ENCODE peak calls at places on chromosomes 5 and 9, in ten cellular contexts. One of them, this sample, is unnamed.

GRCh38 chr5:157283434-157283833 is 17.5 kb downstream of the CYFIP2 start:
- DNase-seq in CD4-positive, alpha-beta T cell: no peak
- DNase-seq in PC-3: no peak
- DNase-seq in IMR-90: no peak
- DNase-seq in AG04449: no peak
- DNase-seq in fibroblast of lung: no peak
- DNase-seq in GM23338: no peak
- DNase-seq in HCT116: no peak
- DNase-seq in heart right ventricle: no peak
- DNase-seq in fibroblast of pulmonary artery: no peak
- DNase-seq in this sample: no peak

GRCh38 chr9:107246259-107247254 is 36.5 kb upstream of the RAD23B start:
- DNase-seq in CD4-positive, alpha-beta T cell: no peak
- DNase-seq in PC-3: no peak
- DNase-seq in IMR-90: peak
- DNase-seq in AG04449: no peak
- DNase-seq in fibroblast of lung: no peak
- DNase-seq in GM23338: peak
- DNase-seq in HCT116: no peak
- DNase-seq in heart right ventricle: no peak
- DNase-seq in fibroblast of pulmonary artery: no peak
- DNase-seq in this sample: no peak

GRCh38 chr5:174872271-174872670 is 147.9 kb downstream of the MSX2 start:
- DNase-seq in CD4-positive, alpha-beta T cell: no peak
- DNase-seq in PC-3: no peak
- DNase-seq in IMR-90: no peak
- DNase-seq in AG04449: no peak
- DNase-seq in fibroblast of lung: no peak
- DNase-seq in GM23338: no peak
- DNase-seq in HCT116: no peak
- DNase-seq in heart right ventricle: no peak
- DNase-seq in fibroblast of pulmonary artery: no peak
- DNase-seq in this sample: no peak

GRCh38 chr9:31590091-31590490 is 794.4 kb upstream of the ACO1 start:
- DNase-seq in CD4-positive, alpha-beta T cell: no peak
- DNase-seq in PC-3: peak
- DNase-seq in IMR-90: no peak
- DNase-seq in AG04449: no peak
- DNase-seq in fibroblast of lung: peak
- DNase-seq in GM23338: no peak
- DNase-seq in HCT116: no peak
- DNase-seq in heart right ventricle: no peak
- DNase-seq in fibroblast of pulmonary artery: peak
- DNase-seq in this sample: no peak

GRCh38 chr5:137245438-137245837 is 253.7 kb downstream of the SPOCK1 start:
- DNase-seq in CD4-positive, alpha-beta T cell: no peak
- DNase-seq in PC-3: no peak
- DNase-seq in IMR-90: no peak
- DNase-seq in AG04449: no peak
- DNase-seq in fibroblast of lung: no peak
- DNase-seq in GM23338: no peak
- DNase-seq in HCT116: no peak
- DNase-seq in heart right ventricle: no peak
- DNase-seq in fibroblast of pulmonary artery: no peak
- DNase-seq in this sample: no peak

GRCh38 chr9:34701023-34701768 is 8.7 kb downstream of the CCL21 start:
- DNase-seq in CD4-positive, alpha-beta T cell: peak
- DNase-seq in PC-3: peak
- DNase-seq in IMR-90: peak
- DNase-seq in AG04449: no peak
- DNase-seq in fibroblast of lung: peak
- DNase-seq in GM23338: peak
- DNase-seq in HCT116: peak
- DNase-seq in heart right ventricle: peak
- DNase-seq in fibroblast of pulmonary artery: peak
- DNase-seq in this sample: peak

GRCh38 chr9:126307306-126308061 is 19.1 kb upstream of the MVB12B start:
- DNase-seq in CD4-positive, alpha-beta T cell: no peak
- DNase-seq in PC-3: no peak
- DNase-seq in IMR-90: no peak
- DNase-seq in AG04449: no peak
- DNase-seq in fibroblast of lung: no peak
- DNase-seq in GM23338: no peak
- DNase-seq in HCT116: no peak
- DNase-seq in heart right ventricle: no peak
- DNase-seq in fibroblast of pulmonary artery: no peak
- DNase-seq in this sample: no peak

GRCh38 chr5:148471379-148471778 is 87.6 kb downstream of the FBXO38 start:
- DNase-seq in CD4-positive, alpha-beta T cell: no peak
- DNase-seq in PC-3: peak
- DNase-seq in IMR-90: peak
- DNase-seq in AG04449: no peak
- DNase-seq in fibroblast of lung: peak
- DNase-seq in GM23338: no peak
- DNase-seq in HCT116: no peak
- DNase-seq in heart right ventricle: no peak
- DNase-seq in fibroblast of pulmonary artery: peak
- DNase-seq in this sample: no peak

GRCh38 chr9:96158909-96159575 is 142.9 kb downstream of the HSD17B3 start:
- DNase-seq in CD4-positive, alpha-beta T cell: no peak
- DNase-seq in PC-3: peak
- DNase-seq in IMR-90: no peak
- DNase-seq in AG04449: no peak
- DNase-seq in fibroblast of lung: no peak
- DNase-seq in GM23338: no peak
- DNase-seq in HCT116: no peak
- DNase-seq in heart right ventricle: no peak
- DNase-seq in fibroblast of pulmonary artery: no peak
- DNase-seq in this sample: no peak

GRCh38 chr9:89592963-89593775 is 11.6 kb upstream of the GADD45G start:
- DNase-seq in CD4-positive, alpha-beta T cell: no peak
- DNase-seq in PC-3: peak
- DNase-seq in IMR-90: peak
- DNase-seq in AG04449: no peak
- DNase-seq in fibroblast of lung: peak
- DNase-seq in GM23338: peak
- DNase-seq in HCT116: no peak
- DNase-seq in heart right ventricle: no peak
- DNase-seq in fibroblast of pulmonary artery: peak
- DNase-seq in this sample: no peak

GRCh38 chr5:1666812-1667588 is 132.6 kb downstream of the MRPL36 start:
- DNase-seq in CD4-positive, alpha-beta T cell: peak
- DNase-seq in PC-3: peak
- DNase-seq in IMR-90: no peak
- DNase-seq in AG04449: no peak
- DNase-seq in fibroblast of lung: no peak
- DNase-seq in GM23338: peak
- DNase-seq in HCT116: no peak
- DNase-seq in heart right ventricle: peak
- DNase-seq in fibroblast of pulmonary artery: peak
- DNase-seq in this sample: no peak
- TF ChIP-seq CTCF in CD4-positive, alpha-beta T cell: no peak
- TF ChIP-seq CTCF in PC-3: peak
- TF ChIP-seq CTCF in IMR-90: peak
- TF ChIP-seq CTCF in AG04449: peak
- TF ChIP-seq CTCF in fibroblast of lung: no peak
- TF ChIP-seq CTCF in GM23338: peak
- TF ChIP-seq CTCF in HCT116: peak
- TF ChIP-seq CTCF in heart right ventricle: peak
- TF ChIP-seq CTCF in fibroblast of pulmonary artery: peak
- TF ChIP-seq CTCF in this sample: no peak

GRCh38 chr5:9173281-9174048 is 372.4 kb downstream of the SEMA5A start:
- DNase-seq in CD4-positive, alpha-beta T cell: no peak
- DNase-seq in PC-3: peak
- DNase-seq in IMR-90: peak
- DNase-seq in AG04449: peak
- DNase-seq in fibroblast of lung: peak
- DNase-seq in GM23338: no peak
- DNase-seq in HCT116: no peak
- DNase-seq in heart right ventricle: no peak
- DNase-seq in fibroblast of pulmonary artery: peak
- DNase-seq in this sample: no peak
- TF ChIP-seq CTCF in CD4-positive, alpha-beta T cell: no peak
- TF ChIP-seq CTCF in PC-3: no peak
- TF ChIP-seq CTCF in IMR-90: no peak
- TF ChIP-seq CTCF in AG04449: no peak
- TF ChIP-seq CTCF in fibroblast of lung: no peak
- TF ChIP-seq CTCF in GM23338: no peak
- TF ChIP-seq CTCF in HCT116: no peak
- TF ChIP-seq CTCF in heart right ventricle: no peak
- TF ChIP-seq CTCF in fibroblast of pulmonary artery: no peak
- TF ChIP-seq CTCF in this sample: no peak

GRCh38 chr5:141961466-141961865 is 3.5 kb upstream of the PCDH12 start:
- DNase-seq in CD4-positive, alpha-beta T cell: no peak
- DNase-seq in PC-3: no peak
- DNase-seq in IMR-90: no peak
- DNase-seq in AG04449: no peak
- DNase-seq in fibroblast of lung: no peak
- DNase-seq in GM23338: no peak
- DNase-seq in HCT116: no peak
- DNase-seq in heart right ventricle: no peak
- DNase-seq in fibroblast of pulmonary artery: no peak
- DNase-seq in this sample: no peak

GRCh38 chr5:141958773-141959172 is 771 bp upstream of the PCDH12 start:
- DNase-seq in CD4-positive, alpha-beta T cell: no peak
- DNase-seq in PC-3: peak
- DNase-seq in IMR-90: peak
- DNase-seq in AG04449: no peak
- DNase-seq in fibroblast of lung: no peak
- DNase-seq in GM23338: no peak
- DNase-seq in HCT116: no peak
- DNase-seq in heart right ventricle: no peak
- DNase-seq in fibroblast of pulmonary artery: peak
- DNase-seq in this sample: peak

GRCh38 chr5:141958113-141958512 is at the start of gene PCDH12:
- DNase-seq in CD4-positive, alpha-beta T cell: no peak
- DNase-seq in PC-3: no peak
- DNase-seq in IMR-90: peak
- DNase-seq in AG04449: no peak
- DNase-seq in fibroblast of lung: no peak
- DNase-seq in GM23338: peak
- DNase-seq in HCT116: no peak
- DNase-seq in heart right ventricle: peak
- DNase-seq in fibroblast of pulmonary artery: peak
- DNase-seq in this sample: no peak

GRCh38 chr5:141960449-141961323 is 2.7 kb upstream of the PCDH12 start:
- DNase-seq in CD4-positive, alpha-beta T cell: peak
- DNase-seq in PC-3: peak
- DNase-seq in IMR-90: peak
- DNase-seq in AG04449: peak
- DNase-seq in fibroblast of lung: peak
- DNase-seq in GM23338: peak
- DNase-seq in HCT116: peak
- DNase-seq in heart right ventricle: peak
- DNase-seq in fibroblast of pulmonary artery: peak
- DNase-seq in this sample: peak

DNA sequence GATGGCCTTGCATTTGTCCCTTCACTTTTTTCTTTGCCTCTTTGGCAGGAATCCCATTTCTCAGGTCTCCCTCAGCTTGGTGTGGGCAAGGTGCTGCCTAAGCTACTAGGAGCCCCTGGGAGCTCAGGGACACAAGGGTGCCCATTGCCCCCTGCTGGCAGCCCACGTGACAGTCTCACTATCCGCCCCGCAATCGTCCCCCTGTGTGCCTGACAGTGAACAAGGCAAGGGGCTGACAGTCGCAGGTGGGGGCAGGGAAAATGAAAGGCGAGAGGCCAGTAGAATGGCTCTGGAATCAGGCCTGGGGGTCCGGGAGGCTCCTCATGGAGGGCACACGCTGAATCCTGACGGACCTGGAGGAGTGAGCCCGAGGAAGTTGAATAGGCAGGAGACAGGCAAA is 2.0 kb upstream of the PCDH12 start:
- DNase-seq in CD4-positive, alpha-beta T cell: no peak
- DNase-seq in PC-3: no peak
- DNase-seq in IMR-90: no peak
- DNase-seq in AG04449: no peak
- DNase-seq in fibroblast of lung: no peak
- DNase-seq in GM23338: peak
- DNase-seq in HCT116: no peak
- DNase-seq in heart right ventricle: no peak
- DNase-seq in fibroblast of pulmonary artery: no peak
- DNase-seq in this sample: no peak
- TF ChIP-seq CTCF in CD4-positive, alpha-beta T cell: no peak
- TF ChIP-seq CTCF in PC-3: peak
- TF ChIP-seq CTCF in IMR-90: no peak
- TF ChIP-seq CTCF in AG04449: peak
- TF ChIP-seq CTCF in fibroblast of lung: peak
- TF ChIP-seq CTCF in GM23338: peak
- TF ChIP-seq CTCF in HCT116: peak
- TF ChIP-seq CTCF in heart right ventricle: peak
- TF ChIP-seq CTCF in fibroblast of pulmonary artery: peak
- TF ChIP-seq CTCF in this sample: no peak

GRCh38 chr5:10793785-10794184 is 32.8 kb upstream of the DAP start:
- DNase-seq in CD4-positive, alpha-beta T cell: no peak
- DNase-seq in PC-3: no peak
- DNase-seq in IMR-90: no peak
- DNase-seq in AG04449: no peak
- DNase-seq in fibroblast of lung: no peak
- DNase-seq in GM23338: no peak
- DNase-seq in HCT116: no peak
- DNase-seq in heart right ventricle: no peak
- DNase-seq in fibroblast of pulmonary artery: no peak
- DNase-seq in this sample: no peak
- TF ChIP-seq CTCF in CD4-positive, alpha-beta T cell: no peak
- TF ChIP-seq CTCF in PC-3: no peak
- TF ChIP-seq CTCF in IMR-90: no peak
- TF ChIP-seq CTCF in AG04449: peak
- TF ChIP-seq CTCF in fibroblast of lung: no peak
- TF ChIP-seq CTCF in GM23338: no peak
- TF ChIP-seq CTCF in HCT116: no peak
- TF ChIP-seq CTCF in heart right ventricle: no peak
- TF ChIP-seq CTCF in fibroblast of pulmonary artery: no peak
- TF ChIP-seq CTCF in this sample: no peak

This sample was measured in CD14-positive monocyte.